ENCODE peak calls at places on chromosomes 3 and 15, in ten cellular contexts. X is AG09319; F is activated T-cell treated with anti-CD3 and anti-CD28 coated beads for 1 hour; A is GM18507; H is naive thymus-derived CD8-positive, alpha-beta T cell; G is AG04450; U is naive thymus-derived CD4-positive, alpha-beta T cell; M is HCT116; C is NCI-H2029 treated with DMSO at 0.1 percent for 48 hours; O is CD8-positive, alpha-beta memory T cell. V is an unnamed sample.

GRCh38 chr3:125059488-125060245 is 3.9 kb upstream of the HEG1 start:
- DNase-seq in X (no peak), F (no peak), A (no peak), H (no peak), G (no peak), U (no peak), M (no peak), C (peak; percentile 97), O (no peak), V (no peak)

GRCh38 chr3:183222631-183223030 is 30.4 kb upstream of the B3GNT5 start:
- DNase-seq in X (no peak), F (no peak), A (no peak), H (no peak), G (no peak), U (no peak), M (no peak), C (no peak), O (no peak), V (no peak)

GRCh38 chr15:71916834-71917233 is 106.5 kb downstream of the NR2E3 start:
- DNase-seq in X (no peak), F (no peak), A (no peak), H (no peak), G (no peak), U (no peak), M (no peak), C (no peak), O (no peak), V (no peak)

GRCh38 chr3:12556723-12557471 is at the start of gene MKRN2:
- DNase-seq in X (peak; percentile 59), F (peak; percentile 79), A (peak; percentile 75), H (peak; percentile 69), G (peak; percentile 27), U (peak; percentile 89), M (peak; percentile 71), C (peak; percentile 34), O (peak; percentile 86), V (peak; percentile 86)

GRCh38 chr15:49046113-49046883 is at the start of gene SECISBP2L:
- DNase-seq in X (peak; percentile 77), F (peak; percentile 76), A (peak; percentile 84), H (peak; percentile 81), G (peak; percentile 77), U (peak; percentile 92), M (peak; percentile 91), C (peak; percentile 65), O (peak; percentile 91), V (peak; percentile 95)

GRCh38 chr3:182787302-182788036 is 5.8 kb upstream of the ATP11B start:
- DNase-seq in X (no peak), F (no peak), A (no peak), H (no peak), G (no peak), U (no peak), M (no peak), C (no peak), O (no peak), V (no peak)

GRCh38 chr15:42385206-42385979 is 26.1 kb downstream of the CAPN3 start:
- DNase-seq in X (no peak), F (no peak), A (no peak), H (no peak), G (peak; percentile 27), U (no peak), M (peak; percentile 35), C (no peak), O (no peak), V (peak; percentile 43)

GRCh38 chr15:64774556-64775523 is 549 bp downstream of the RBPMS2 start:
- DNase-seq in X (no peak), F (no peak), A (no peak), H (no peak), G (no peak), U (no peak), M (no peak), C (no peak), O (peak; percentile 7), V (no peak)

GRCh38 chr15:80946576-80946975 is 43.0 kb downstream of the MESD start:
- DNase-seq in X (no peak), F (no peak), A (no peak), H (no peak), G (no peak), U (no peak), M (no peak), C (no peak), O (no peak), V (no peak)

GRCh38 chr3:37198996-37199395 is 24.6 kb upstream of the LRRFIP2 start:
- DNase-seq in X (no peak), F (no peak), A (no peak), H (no peak), G (no peak), U (no peak), M (no peak), C (no peak), O (no peak), V (peak; percentile 57)

GRCh38 chr3:179063945-179064560 is 7.6 kb downstream of the ZMAT3 start:
- DNase-seq in X (peak; percentile 35), F (no peak), A (no peak), H (no peak), G (no peak), U (no peak), M (no peak), C (no peak), O (no peak), V (no peak)

GRCh38 chr3:168539909-168540308 is 444.2 kb upstream of the GOLIM4 start:
- DNase-seq in X (no peak), F (no peak), A (no peak), H (no peak), G (no peak), U (no peak), M (no peak), C (no peak), O (no peak), V (no peak)

GRCh38 chr15:28977377-28978010 is 91.7 kb downstream of the APBA2 start:
- DNase-seq in X (peak; percentile 65), F (no peak), A (no peak), H (no peak), G (peak; percentile 91), U (no peak), M (peak; percentile 73), C (no peak), O (no peak), V (peak; percentile 96)

GRCh38 chr3:154538566-154539360 is 108.8 kb upstream of the GPR149 start:
- DNase-seq in X (no peak), F (no peak), A (no peak), H (no peak), G (no peak), U (no peak), M (no peak), C (no peak), O (no peak), V (no peak)

GRCh38 chr15:44243146-44243545 is 45.4 kb upstream of the GOLM2 start:
- DNase-seq in X (no peak), F (no peak), A (no peak), H (no peak), G (no peak), U (no peak), M (no peak), C (no peak), O (no peak), V (no peak)

GRCh38 chr15:31067890-31068603 is 33.5 kb downstream of the TRPM1 start:
- DNase-seq in X (no peak), F (no peak), A (no peak), H (no peak), G (no peak), U (no peak), M (no peak), C (no peak), O (no peak), V (no peak)

GRCh38 chr15:58146734-58147133 is 8.6 kb downstream of the AQP9 start:
- DNase-seq in X (no peak), F (no peak), A (no peak), H (no peak), G (no peak), U (no peak), M (no peak), C (no peak), O (no peak), V (no peak)

GRCh38 chr3:126436826-126437717 is 38.6 kb downstream of the ZXDC start:
- DNase-seq in X (no peak), F (no peak), A (no peak), H (no peak), G (no peak), U (no peak), M (no peak), C (no peak), O (no peak), V (no peak)

GRCh38 chr15:39140060-39140604 is 440.7 kb upstream of the THBS1 start:
- DNase-seq in X (peak; percentile 81), F (no peak), A (no peak), H (no peak), G (peak; percentile 95), U (no peak), M (no peak), C (no peak), O (no peak), V (peak; percentile 93)

GRCh38 chr3:84175449-84175848 is 783.3 kb upstream of the CADM2 start:
- DNase-seq in X (no peak), F (no peak), A (no peak), H (no peak), G (no peak), U (no peak), M (no peak), C (no peak), O (no peak), V (no peak)

GRCh38 chr15:94744080-94744793 is 512.9 kb downstream of the MCTP2 start:
- DNase-seq in X (no peak), F (no peak), A (no peak), H (no peak), G (no peak), U (no peak), M (no peak), C (no peak), O (no peak), V (no peak)

GRCh38 chr3:184354121-184354728 is 7.2 kb downstream of the CLCN2 start:
- DNase-seq in X (no peak), F (peak; percentile 63), A (peak; percentile 39), H (peak; percentile 45), G (no peak), U (peak; percentile 64), M (no peak), C (no peak), O (peak; percentile 52), V (no peak)

GRCh38 chr15:41746802-41747201 is 27.5 kb upstream of the MAPKBP1 start:
- DNase-seq in X (no peak), F (no peak), A (no peak), H (no peak), G (no peak), U (no peak), M (no peak), C (no peak), O (no peak), V (no peak)

GRCh38 chr15:79960502-79961217 is 10.3 kb downstream of the BCL2A1 start:
- DNase-seq in X (no peak), F (no peak), A (no peak), H (no peak), G (no peak), U (no peak), M (no peak), C (no peak), O (no peak), V (no peak)

GRCh38 chr15:77048135-77048866 is 22.6 kb downstream of the TSPAN3 start:
- DNase-seq in X (no peak), F (no peak), A (no peak), H (no peak), G (no peak), U (no peak), M (no peak), C (no peak), O (no peak), V (no peak)

GRCh38 chr15:60412807-60413597 is 15.2 kb upstream of the ANXA2 start:
- DNase-seq in X (no peak), F (no peak), A (no peak), H (no peak), G (no peak), U (no peak), M (no peak), C (no peak), O (no peak), V (peak; percentile 49)

GRCh38 chr15:90287096-90287495 is 21.6 kb downstream of the NGRN start:
- DNase-seq in X (no peak), F (no peak), A (no peak), H (no peak), G (no peak), U (no peak), M (no peak), C (no peak), O (no peak), V (no peak)

GRCh38 chr3:46096781-46097180 is 69.5 kb upstream of the XCR1 start:
- DNase-seq in X (no peak), F (no peak), A (no peak), H (no peak), G (no peak), U (no peak), M (no peak), C (no peak), O (no peak), V (no peak)

V was measured in astrocyte of the spinal cord.